ENCODE peak calls at places on chromosome 3, in five cellular contexts. T, X, B, F and R are unnamed samples.

GRCh38 chr3:58135712-58136543 is 74.8 kb downstream of the DNASE1L3 start:
- DNase-seq in T (no peak), X (no peak), B (no peak), F (no peak), R (peak)

GRCh38 chr3:38829404-38829803 is 13.4 kb upstream of the SCN10A start:
- DNase-seq in T (no peak), X (peak), B (no peak), F (no peak), R (no peak)

GRCh38 chr3:33229066-33229465 is 10.5 kb upstream of the SUSD5 start:
- DNase-seq in T (no peak), X (no peak), B (no peak), F (no peak), R (no peak)

GRCh38 chr3:59290358-59290757 is 240.5 kb upstream of the CFAP20DC start:
- DNase-seq in T (no peak), X (no peak), B (no peak), F (no peak), R (no peak)

GRCh38 chr3:13851997-13852637 is 27.8 kb downstream of the WNT7A start:
- DNase-seq in T (no peak), X (no peak), B (no peak), F (no peak), R (no peak)

GRCh38 chr3:11554666-11555065 is 89.0 kb downstream of the VGLL4 start:
- DNase-seq in T (no peak), X (no peak), B (no peak), F (no peak), R (no peak)

GRCh38 chr3:172098698-172099494 is 59.5 kb downstream of the FNDC3B start:
- DNase-seq in T (peak), X (no peak), B (no peak), F (no peak), R (no peak)

GRCh38 chr3:42750834-42751233 is 22.2 kb downstream of the CCDC13 start:
- DNase-seq in T (no peak), X (no peak), B (no peak), F (no peak), R (no peak)

GRCh38 chr3:63779227-63779626 is 39.9 kb upstream of the C3orf49 start:
- DNase-seq in T (no peak), X (no peak), B (no peak), F (no peak), R (no peak)

GRCh38 chr3:120472121-120472844 is 21.5 kb upstream of the FSTL1 start:
- DNase-seq in T (no peak), X (no peak), B (no peak), F (no peak), R (no peak)

GRCh38 chr3:102053375-102053989 is 204.2 kb downstream of the NFKBIZ start:
- DNase-seq in T (no peak), X (peak), B (no peak), F (no peak), R (no peak)

GRCh38 chr3:50230833-50231125 is 5.2 kb upstream of the GNAI2 start:
- DNase-seq in T (no peak), X (no peak), B (no peak), F (no peak), R (no peak)